ENCODE peak calls at places on chromosomes 13 and 19, in seven cellular contexts. One of them, this sample, is unnamed. For H3K27me3, the result is how much of the 10 kb centered on the place peaks cover.

GRCh38 chr19:926595-927043 is 784 bp downstream of the ARID3A start:
- DNase-seq in CD4-positive, alpha-beta memory T cell: no peak
- DNase-seq in GM23338: peak
- DNase-seq in mammary epithelial cell: no peak
- DNase-seq in Peyer's patch: peak
- DNase-seq in mesendoderm: peak
- DNase-seq in AG04450: no peak
- DNase-seq in this sample: no peak

GRCh38 chr19:55447421-55448174 is 4.5 kb upstream of the SHISA7 start:
- DNase-seq in AG04450: no peak
- DNase-seq in CD4-positive, alpha-beta memory T cell: no peak
- DNase-seq in GM23338: peak
- DNase-seq in Peyer's patch: no peak
- DNase-seq in mesendoderm: peak
- DNase-seq in mammary epithelial cell: peak
- DNase-seq in this sample: no peak

GRCh38 chr13:86082116-86082515 is 282.9 kb upstream of the SLITRK6 start:
- DNase-seq in mammary epithelial cell: no peak
- DNase-seq in CD4-positive, alpha-beta memory T cell: no peak
- DNase-seq in GM23338: no peak
- DNase-seq in mesendoderm: no peak
- DNase-seq in Peyer's patch: no peak
- DNase-seq in AG04450: no peak
- DNase-seq in this sample: no peak

GRCh38 chr13:39451301-39451700 is 151.7 kb downstream of the LHFPL6 start:
- DNase-seq in mammary epithelial cell: peak
- DNase-seq in mesendoderm: no peak
- DNase-seq in AG04450: no peak
- DNase-seq in GM23338: no peak
- DNase-seq in CD4-positive, alpha-beta memory T cell: no peak
- DNase-seq in Peyer's patch: no peak
- DNase-seq in this sample: no peak

GRCh38 chr13:35210234-35210633 is 266.3 kb downstream of the MAB21L1 start:
- DNase-seq in CD4-positive, alpha-beta memory T cell: no peak
- DNase-seq in Peyer's patch: no peak
- DNase-seq in mesendoderm: no peak
- DNase-seq in mammary epithelial cell: no peak
- DNase-seq in AG04450: no peak
- DNase-seq in GM23338: no peak
- DNase-seq in this sample: no peak

GRCh38 chr19:34960103-34960805 is 3.8 kb downstream of the ZNF792 start:
- DNase-seq in mesendoderm: no peak
- DNase-seq in AG04450: peak
- DNase-seq in mammary epithelial cell: peak
- DNase-seq in GM23338: no peak
- DNase-seq in Peyer's patch: no peak
- DNase-seq in CD4-positive, alpha-beta memory T cell: no peak
- DNase-seq in this sample: no peak

GRCh38 chr19:35755550-35756371 is 1.1 kb downstream of the HSPB6 start:
- DNase-seq in CD4-positive, alpha-beta memory T cell: peak
- DNase-seq in Peyer's patch: peak
- DNase-seq in AG04450: no peak
- DNase-seq in mesendoderm: no peak
- DNase-seq in GM23338: peak
- DNase-seq in mammary epithelial cell: no peak
- DNase-seq in this sample: peak

GRCh38 chr19:6458695-6459355 is 767 bp downstream of the SLC25A23 start:
- DNase-seq in CD4-positive, alpha-beta memory T cell: no peak
- DNase-seq in AG04450: no peak
- DNase-seq in GM23338: no peak
- DNase-seq in mammary epithelial cell: no peak
- DNase-seq in mesendoderm: no peak
- DNase-seq in Peyer's patch: no peak
- DNase-seq in this sample: no peak

GRCh38 chr13:50701469-50701868 is 142.0 kb downstream of the DLEU7 start:
- DNase-seq in GM23338: no peak
- DNase-seq in CD4-positive, alpha-beta memory T cell: no peak
- DNase-seq in mesendoderm: no peak
- DNase-seq in AG04450: no peak
- DNase-seq in Peyer's patch: no peak
- DNase-seq in mammary epithelial cell: no peak
- DNase-seq in this sample: no peak

GRCh38 chr13:112558696-112559418 is 29.1 kb downstream of the TUBGCP3 start:
- DNase-seq in GM23338: no peak
- DNase-seq in CD4-positive, alpha-beta memory T cell: no peak
- DNase-seq in Peyer's patch: no peak
- DNase-seq in AG04450: no peak
- DNase-seq in mammary epithelial cell: no peak
- DNase-seq in mesendoderm: no peak
- DNase-seq in this sample: no peak

GRCh38 chr13:41546372-41547252 is 89.3 kb downstream of the RGCC start:
- DNase-seq in mesendoderm: no peak
- DNase-seq in CD4-positive, alpha-beta memory T cell: no peak
- DNase-seq in AG04450: peak
- DNase-seq in GM23338: no peak
- DNase-seq in mammary epithelial cell: peak
- DNase-seq in Peyer's patch: no peak
- DNase-seq in this sample: no peak

GRCh38 chr19:47209323-47210179 is 21.4 kb downstream of the BBC3 start:
- DNase-seq in GM23338: peak
- DNase-seq in mesendoderm: no peak
- DNase-seq in mammary epithelial cell: no peak
- DNase-seq in AG04450: peak
- DNase-seq in CD4-positive, alpha-beta memory T cell: no peak
- DNase-seq in Peyer's patch: no peak
- DNase-seq in this sample: no peak

GRCh38 chr13:33728271-33729037 is 89.5 kb upstream of the RFC3 start:
- DNase-seq in CD4-positive, alpha-beta memory T cell: no peak
- DNase-seq in mesendoderm: no peak
- DNase-seq in AG04450: no peak
- DNase-seq in Peyer's patch: no peak
- DNase-seq in GM23338: no peak
- DNase-seq in mammary epithelial cell: peak
- DNase-seq in this sample: no peak

GRCh38 chr19:13995017-13995728 is 10.9 kb downstream of the RFX1 start:
- DNase-seq in GM23338: no peak
- DNase-seq in AG04450: no peak
- DNase-seq in mammary epithelial cell: no peak
- DNase-seq in mesendoderm: no peak
- DNase-seq in CD4-positive, alpha-beta memory T cell: no peak
- DNase-seq in Peyer's patch: no peak
- DNase-seq in this sample: no peak

GRCh38 chr13:39448831-39449230 is 154.2 kb downstream of the LHFPL6 start:
- DNase-seq in mammary epithelial cell: no peak
- DNase-seq in Peyer's patch: no peak
- DNase-seq in GM23338: no peak
- DNase-seq in CD4-positive, alpha-beta memory T cell: no peak
- DNase-seq in mesendoderm: no peak
- DNase-seq in AG04450: no peak
- DNase-seq in this sample: no peak

GRCh38 chr19:13190781-13191540 is 40.8 kb downstream of the IER2 start:
- DNase-seq in Peyer's patch: no peak
- DNase-seq in mammary epithelial cell: no peak
- DNase-seq in CD4-positive, alpha-beta memory T cell: no peak
- DNase-seq in GM23338: no peak
- DNase-seq in AG04450: no peak
- DNase-seq in mesendoderm: peak
- DNase-seq in this sample: no peak

GRCh38 chr19:14081797-14082674 is 3.5 kb downstream of the C19orf67 start:
- DNase-seq in AG04450: no peak
- DNase-seq in GM23338: no peak
- DNase-seq in mesendoderm: no peak
- DNase-seq in mammary epithelial cell: peak
- DNase-seq in CD4-positive, alpha-beta memory T cell: peak
- DNase-seq in Peyer's patch: no peak
- DNase-seq in this sample: no peak

GRCh38 chr13:24713022-24713421 is 32.8 kb downstream of the ATP12A start:
- DNase-seq in mammary epithelial cell: no peak
- DNase-seq in AG04450: no peak
- DNase-seq in CD4-positive, alpha-beta memory T cell: no peak
- DNase-seq in Peyer's patch: no peak
- DNase-seq in GM23338: no peak
- DNase-seq in mesendoderm: no peak
- DNase-seq in this sample: no peak

GRCh38 chr19:40110570-40110969 is 19.8 kb upstream of the ZNF780A start:
- DNase-seq in mammary epithelial cell: no peak
- DNase-seq in Peyer's patch: no peak
- DNase-seq in CD4-positive, alpha-beta memory T cell: no peak
- DNase-seq in AG04450: no peak
- DNase-seq in mesendoderm: no peak
- DNase-seq in GM23338: no peak
- DNase-seq in this sample: no peak

GRCh38 chr19:17260842-17261325 is 3.7 kb downstream of the USHBP1 start:
- DNase-seq in AG04450: no peak
- DNase-seq in mesendoderm: peak
- DNase-seq in Peyer's patch: peak
- DNase-seq in GM23338: peak
- DNase-seq in CD4-positive, alpha-beta memory T cell: peak
- DNase-seq in mammary epithelial cell: peak
- DNase-seq in this sample: peak

GRCh38 chr19:48806518-48806817 is 4.4 kb downstream of the BCAT2 start:
- DNase-seq in mesendoderm: peak
- DNase-seq in CD4-positive, alpha-beta memory T cell: no peak
- DNase-seq in GM23338: peak
- DNase-seq in mammary epithelial cell: no peak
- DNase-seq in Peyer's patch: no peak
- DNase-seq in AG04450: no peak
- DNase-seq in this sample: no peak

DNA sequence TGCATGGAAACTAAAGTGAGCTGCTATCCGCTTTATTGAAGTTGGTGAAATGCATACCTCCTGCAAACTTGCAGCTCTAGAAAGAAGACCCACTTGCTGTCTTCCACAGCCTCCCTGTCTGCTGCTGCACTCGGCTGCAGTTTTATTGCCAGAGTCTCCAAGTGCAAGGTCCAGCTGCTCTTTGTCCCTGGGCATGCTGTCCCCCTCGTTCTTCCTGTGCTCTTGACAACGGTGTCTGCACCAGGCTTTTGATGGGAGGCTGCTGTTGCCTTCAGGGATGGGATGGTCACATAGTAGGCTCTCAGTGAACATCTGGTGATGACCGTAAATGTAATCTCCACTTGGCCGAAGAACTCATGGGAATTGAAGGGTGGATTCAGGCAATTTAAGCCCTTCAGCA is 31.4 kb downstream of the ZNF536 start:
- DNase-seq in AG04450: no peak
- DNase-seq in CD4-positive, alpha-beta memory T cell: no peak
- DNase-seq in mesendoderm: no peak
- DNase-seq in Peyer's patch: no peak
- DNase-seq in mammary epithelial cell: no peak
- DNase-seq in GM23338: no peak
- DNase-seq in this sample: no peak
- H3K27me3 ChIP-seq in AG04450: under half
- H3K27me3 ChIP-seq in CD4-positive, alpha-beta memory T cell: under half
- H3K27me3 ChIP-seq in mesendoderm: under half
- H3K27me3 ChIP-seq in Peyer's patch: under half
- H3K27me3 ChIP-seq in mammary epithelial cell: under half
- H3K27me3 ChIP-seq in GM23338: under half
- H3K27me3 ChIP-seq in this sample: under half

GRCh38 chr19:33284756-33285155 is 17.6 kb downstream of the CEBPA start:
- DNase-seq in Peyer's patch: no peak
- DNase-seq in mammary epithelial cell: no peak
- DNase-seq in mesendoderm: no peak
- DNase-seq in GM23338: no peak
- DNase-seq in AG04450: no peak
- DNase-seq in CD4-positive, alpha-beta memory T cell: no peak
- DNase-seq in this sample: no peak
- H3K27me3 ChIP-seq in Peyer's patch: under half
- H3K27me3 ChIP-seq in mammary epithelial cell: under half
- H3K27me3 ChIP-seq in mesendoderm: under half
- H3K27me3 ChIP-seq in GM23338: under half
- H3K27me3 ChIP-seq in AG04450: under half
- H3K27me3 ChIP-seq in CD4-positive, alpha-beta memory T cell: under half
- H3K27me3 ChIP-seq in this sample: under half

GRCh38 chr13:97781891-97782305 is 171.6 kb upstream of the IPO5 start:
- DNase-seq in GM23338: no peak
- DNase-seq in mammary epithelial cell: peak
- DNase-seq in CD4-positive, alpha-beta memory T cell: no peak
- DNase-seq in AG04450: no peak
- DNase-seq in mesendoderm: no peak
- DNase-seq in Peyer's patch: no peak
- DNase-seq in this sample: no peak

GRCh38 chr13:97780486-97780885 is 173.0 kb upstream of the IPO5 start:
- DNase-seq in Peyer's patch: no peak
- DNase-seq in mesendoderm: no peak
- DNase-seq in GM23338: no peak
- DNase-seq in mammary epithelial cell: no peak
- DNase-seq in AG04450: no peak
- DNase-seq in CD4-positive, alpha-beta memory T cell: no peak
- DNase-seq in this sample: no peak
- H3K27me3 ChIP-seq in Peyer's patch: under half
- H3K27me3 ChIP-seq in mesendoderm: under half
- H3K27me3 ChIP-seq in GM23338: under half
- H3K27me3 ChIP-seq in mammary epithelial cell: under half
- H3K27me3 ChIP-seq in AG04450: under half
- H3K27me3 ChIP-seq in CD4-positive, alpha-beta memory T cell: under half
- H3K27me3 ChIP-seq in this sample: under half

DNA sequence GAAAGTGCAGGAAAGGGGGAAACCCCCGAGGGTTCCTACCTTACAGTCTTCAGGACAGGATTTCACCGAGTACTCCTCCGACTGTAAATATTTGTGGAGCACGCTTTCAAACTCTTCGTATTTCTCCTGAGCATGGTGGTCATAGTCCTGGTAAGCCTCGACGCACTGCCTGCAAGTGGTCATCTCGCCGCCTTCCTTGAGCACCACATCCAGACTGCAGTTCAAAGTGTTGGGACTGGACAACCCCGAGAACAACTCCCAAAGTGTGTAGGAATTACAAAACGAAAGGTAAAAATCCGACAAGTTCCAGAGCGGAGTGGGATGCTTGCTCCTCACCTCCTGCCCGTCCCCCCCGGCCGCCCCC is 349.7 kb downstream of the LIG4 start:
- DNase-seq in GM23338: no peak
- DNase-seq in mammary epithelial cell: no peak
- DNase-seq in CD4-positive, alpha-beta memory T cell: no peak
- DNase-seq in Peyer's patch: no peak
- DNase-seq in AG04450: no peak
- DNase-seq in mesendoderm: no peak
- DNase-seq in this sample: no peak
- H3K27me3 ChIP-seq in GM23338: under half
- H3K27me3 ChIP-seq in mammary epithelial cell: under half
- H3K27me3 ChIP-seq in CD4-positive, alpha-beta memory T cell: under half
- H3K27me3 ChIP-seq in Peyer's patch: under half
- H3K27me3 ChIP-seq in AG04450: under half
- H3K27me3 ChIP-seq in mesendoderm: under half
- H3K27me3 ChIP-seq in this sample: under half

This sample was measured in effector memory CD4-positive, alpha-beta T cell.